ENCODE peak calls at places on chromosomes 11 and 22, in five cellular contexts. One of them, this sample, is unnamed.
A peak's percentile ranks its signal among the peaks of the same experiment; 100 is the strongest.

GRCh38 chr11:66564538-66564937 is 3.9 kb downstream of the CTSF start:
- DNase-seq in NCI-H69: no peak
- DNase-seq in dermis blood vessel endothelial cell: no peak
- DNase-seq in kidney epithelial cell: no peak
- DNase-seq in A549: no peak
- DNase-seq in this sample: no peak

GRCh38 chr11:15142838-15143237 is 28.1 kb downstream of the INSC start:
- DNase-seq in dermis blood vessel endothelial cell: no peak
- DNase-seq in NCI-H69: no peak
- DNase-seq in kidney epithelial cell: no peak
- DNase-seq in A549: no peak
- DNase-seq in this sample: no peak

GRCh38 chr22:37601540-37602442 is 6.8 kb upstream of the GGA1 start:
- DNase-seq in NCI-H69: peak; percentile 80
- DNase-seq in dermis blood vessel endothelial cell: peak; percentile 65
- DNase-seq in kidney epithelial cell: peak; percentile 67
- DNase-seq in A549: no peak
- DNase-seq in this sample: peak; percentile 42

GRCh38 chr11:124748481-124749338 is 3.3 kb downstream of the VSIG2 start:
- DNase-seq in A549: no peak
- DNase-seq in kidney epithelial cell: no peak
- DNase-seq in NCI-H69: no peak
- DNase-seq in dermis blood vessel endothelial cell: peak; percentile 91
- DNase-seq in this sample: peak; percentile 88

GRCh38 chr11:43504316-43504950 is 145.7 kb downstream of the TTC17 start:
- DNase-seq in dermis blood vessel endothelial cell: peak; percentile 41
- DNase-seq in A549: peak; percentile 28
- DNase-seq in NCI-H69: peak; percentile 44
- DNase-seq in kidney epithelial cell: no peak
- DNase-seq in this sample: no peak

GRCh38 chr11:77658213-77659013 is 20.8 kb upstream of the CLNS1A start:
- DNase-seq in A549: no peak
- DNase-seq in kidney epithelial cell: no peak
- DNase-seq in NCI-H69: no peak
- DNase-seq in dermis blood vessel endothelial cell: no peak
- DNase-seq in this sample: peak; percentile 6

GRCh38 chr11:126158054-126158791 is 53.2 kb downstream of the RPUSD4 start:
- DNase-seq in dermis blood vessel endothelial cell: no peak
- DNase-seq in A549: no peak
- DNase-seq in NCI-H69: no peak
- DNase-seq in kidney epithelial cell: no peak
- DNase-seq in this sample: no peak

GRCh38 chr11:113549611-113550061 is 74.4 kb upstream of the DRD2 start:
- DNase-seq in kidney epithelial cell: no peak
- DNase-seq in NCI-H69: peak; percentile 92
- DNase-seq in A549: no peak
- DNase-seq in dermis blood vessel endothelial cell: no peak
- DNase-seq in this sample: no peak

GRCh38 chr11:45238724-45239123 is 47.4 kb downstream of the SYT13 start:
- DNase-seq in kidney epithelial cell: peak; percentile 67
- DNase-seq in A549: peak; percentile 33
- DNase-seq in NCI-H69: no peak
- DNase-seq in dermis blood vessel endothelial cell: peak; percentile 27
- DNase-seq in this sample: no peak

GRCh38 chr11:95715777-95716241 is 73.8 kb downstream of the FAM76B start:
- DNase-seq in NCI-H69: no peak
- DNase-seq in A549: no peak
- DNase-seq in dermis blood vessel endothelial cell: peak; percentile 90
- DNase-seq in kidney epithelial cell: peak; percentile 73
- DNase-seq in this sample: peak; percentile 90

GRCh38 chr11:61022311-61023085 is 51.0 kb downstream of the CD6 start:
- DNase-seq in dermis blood vessel endothelial cell: no peak
- DNase-seq in kidney epithelial cell: no peak
- DNase-seq in NCI-H69: peak; percentile 38
- DNase-seq in A549: no peak
- DNase-seq in this sample: no peak

GRCh38 chr11:10694481-10695239 is 1.1 kb upstream of the IRAG1 start:
- DNase-seq in A549: no peak
- DNase-seq in kidney epithelial cell: no peak
- DNase-seq in NCI-H69: no peak
- DNase-seq in dermis blood vessel endothelial cell: no peak
- DNase-seq in this sample: no peak

GRCh38 chr22:28821452-28821851 is 21.1 kb upstream of the XBP1 start:
- DNase-seq in kidney epithelial cell: no peak
- DNase-seq in dermis blood vessel endothelial cell: no peak
- DNase-seq in NCI-H69: no peak
- DNase-seq in A549: no peak
- DNase-seq in this sample: no peak

GRCh38 chr11:66851698-66852465 is 5.0 kb upstream of the LRFN4 start:
- DNase-seq in dermis blood vessel endothelial cell: peak; percentile 63
- DNase-seq in A549: no peak
- DNase-seq in kidney epithelial cell: no peak
- DNase-seq in NCI-H69: peak; percentile 51
- DNase-seq in this sample: no peak

GRCh38 chr11:69703711-69704507 is at the start of gene FGF19:
- DNase-seq in A549: peak; percentile 33
- DNase-seq in dermis blood vessel endothelial cell: no peak
- DNase-seq in kidney epithelial cell: no peak
- DNase-seq in NCI-H69: peak; percentile 48
- DNase-seq in this sample: no peak

GRCh38 chr11:59025097-59025496 is 61.0 kb upstream of the GLYATL1B start:
- DNase-seq in kidney epithelial cell: no peak
- DNase-seq in dermis blood vessel endothelial cell: no peak
- DNase-seq in NCI-H69: peak; percentile 69
- DNase-seq in A549: no peak
- DNase-seq in this sample: no peak

GRCh38 chr11:49995559-49995958 is 13.2 kb upstream of the OR4C12 start:
- DNase-seq in A549: no peak
- DNase-seq in NCI-H69: peak; percentile 76
- DNase-seq in dermis blood vessel endothelial cell: peak; percentile 75
- DNase-seq in kidney epithelial cell: no peak
- DNase-seq in this sample: peak; percentile 6

GRCh38 chr11:103961010-103961409 is 75.4 kb upstream of the DDI1 start:
- DNase-seq in dermis blood vessel endothelial cell: no peak
- DNase-seq in NCI-H69: no peak
- DNase-seq in kidney epithelial cell: no peak
- DNase-seq in A549: peak; percentile 19
- DNase-seq in this sample: no peak

GRCh38 chr11:109350091-109350490 is 71.9 kb upstream of the C11orf87 start:
- DNase-seq in A549: no peak
- DNase-seq in NCI-H69: no peak
- DNase-seq in kidney epithelial cell: no peak
- DNase-seq in dermis blood vessel endothelial cell: no peak
- DNase-seq in this sample: no peak

GRCh38 chr11:26377619-26378018 is 45.7 kb downstream of the ANO3 start:
- DNase-seq in NCI-H69: no peak
- DNase-seq in A549: no peak
- DNase-seq in kidney epithelial cell: no peak
- DNase-seq in dermis blood vessel endothelial cell: no peak
- DNase-seq in this sample: no peak

GRCh38 chr11:987671-988070 is 48.8 kb downstream of the MUC6 start:
- DNase-seq in NCI-H69: no peak
- DNase-seq in kidney epithelial cell: no peak
- DNase-seq in dermis blood vessel endothelial cell: no peak
- DNase-seq in A549: no peak
- DNase-seq in this sample: no peak

GRCh38 chr11:35786918-35787557 is 124.5 kb downstream of the TRIM44 start:
- DNase-seq in dermis blood vessel endothelial cell: no peak
- DNase-seq in NCI-H69: peak; percentile 99
- DNase-seq in kidney epithelial cell: no peak
- DNase-seq in A549: no peak
- DNase-seq in this sample: no peak

GRCh38 chr11:124581817-124582216 is 12.0 kb downstream of the OR8A1 start:
- DNase-seq in NCI-H69: peak; percentile 14
- DNase-seq in dermis blood vessel endothelial cell: no peak
- DNase-seq in kidney epithelial cell: no peak
- DNase-seq in A549: no peak
- DNase-seq in this sample: no peak

GRCh38 chr11:116042125-116042524 is 537.9 kb upstream of the CADM1 start:
- DNase-seq in kidney epithelial cell: no peak
- DNase-seq in NCI-H69: peak; percentile 75
- DNase-seq in A549: no peak
- DNase-seq in dermis blood vessel endothelial cell: no peak
- DNase-seq in this sample: no peak

GRCh38 chr11:116929393-116930090 is 92.1 kb upstream of the APOA1 start:
- DNase-seq in NCI-H69: no peak
- DNase-seq in dermis blood vessel endothelial cell: peak; percentile 19
- DNase-seq in A549: no peak
- DNase-seq in kidney epithelial cell: no peak
- DNase-seq in this sample: peak; percentile 19

GRCh38 chr22:27670701-27671412 is 130.7 kb downstream of the MN1 start:
- DNase-seq in A549: no peak
- DNase-seq in NCI-H69: no peak
- DNase-seq in kidney epithelial cell: no peak
- DNase-seq in dermis blood vessel endothelial cell: peak; percentile 28
- DNase-seq in this sample: peak; percentile 13

This sample was measured in endothelial cell of umbilical vein.